ENCODE peak calls at places on chromosomes 11 and 22, in eight cellular contexts. S, B, Z, H, P, R, X and O are unnamed samples.

GRCh38 chr22:45543243-45543642 is 40.6 kb downstream of the FBLN1 start:
- DNase-seq in S (no peak), B (no peak), Z (no peak), H (no peak), P (no peak), R (no peak), X (no peak), O (no peak)

GRCh38 chr11:69161117-69161407 is 5.3 kb downstream of the SMIM38 start:
- DNase-seq in S (no peak), B (no peak), Z (no peak), H (no peak), P (no peak), R (no peak), X (no peak), O (no peak)

GRCh38 chr22:30187726-30188407 is 58.7 kb downstream of the LIF start:
- DNase-seq in S (no peak), B (no peak), Z (no peak), H (no peak), P (no peak), R (no peak), X (no peak), O (no peak)

GRCh38 chr11:118052581-118053206 is 24.2 kb upstream of the TMPRSS4 start:
- DNase-seq in S (no peak), B (peak), Z (no peak), H (no peak), P (no peak), R (no peak), X (no peak), O (no peak)

GRCh38 chr11:120302001-120302805 is 22.9 kb upstream of the TLCD5 start:
- DNase-seq in S (no peak), B (peak), Z (no peak), H (no peak), P (no peak), R (no peak), X (peak), O (no peak)

GRCh38 chr11:55726715-55727324 is 46.4 kb upstream of the OR5D13 start:
- DNase-seq in S (no peak), B (no peak), Z (no peak), H (no peak), P (peak), R (no peak), X (no peak), O (no peak)

GRCh38 chr22:37121887-37122591 is 12.5 kb upstream of the TMPRSS6 start:
- DNase-seq in S (no peak), B (peak), Z (no peak), H (peak), P (peak), R (no peak), X (peak), O (no peak)

GRCh38 chr22:27754247-27754887 is 47.2 kb downstream of the MN1 start:
- DNase-seq in S (no peak), B (no peak), Z (no peak), H (no peak), P (no peak), R (no peak), X (no peak), O (no peak)

GRCh38 chr22:49062155-49063039 is 765.3 kb downstream of the BRD1 start:
- DNase-seq in S (no peak), B (no peak), Z (no peak), H (no peak), P (no peak), R (no peak), X (peak), O (no peak)

GRCh38 chr11:64593156-64594105 is 2.4 kb downstream of the SLC22A12 start:
- DNase-seq in S (no peak), B (no peak), Z (no peak), H (no peak), P (no peak), R (no peak), X (no peak), O (no peak)

GRCh38 chr11:82305123-82305522 is 428.5 kb downstream of the FAM181B start:
- DNase-seq in S (no peak), B (no peak), Z (no peak), H (no peak), P (no peak), R (no peak), X (no peak), O (no peak)

GRCh38 chr11:10858505-10859360 is 880 bp upstream of the ZBED5 start:
- DNase-seq in S (peak), B (peak), Z (peak), H (peak), P (peak), R (no peak), X (peak), O (peak)

GRCh38 chr22:43448048-43448447 is 36.2 kb downstream of the MPPED1 start:
- DNase-seq in S (no peak), B (no peak), Z (no peak), H (no peak), P (no peak), R (no peak), X (no peak), O (no peak)

DNA sequence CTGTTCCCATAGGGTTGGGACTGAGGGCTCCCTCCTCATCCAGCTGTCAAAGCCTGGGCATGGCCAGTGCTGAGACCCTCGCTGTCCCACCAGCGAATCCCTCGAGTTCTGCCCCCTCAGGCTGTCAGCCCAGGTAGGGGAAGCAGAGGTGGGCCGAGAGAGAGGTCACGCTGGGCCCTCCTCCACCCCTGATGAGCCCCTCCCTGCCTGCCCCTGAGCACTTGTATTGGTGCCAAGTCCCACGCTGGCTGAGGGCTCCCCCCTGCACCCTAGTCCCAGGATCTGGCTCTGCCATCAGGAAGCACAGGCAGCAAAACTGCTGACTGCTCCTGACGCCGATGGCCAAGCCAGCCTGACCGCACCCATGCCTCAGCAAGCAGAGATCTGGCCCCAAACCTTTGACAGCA is 3.3 kb downstream of the PRR33 start:
- DNase-seq in S (no peak), B (no peak), Z (no peak), H (no peak), P (peak), R (no peak), X (no peak), O (no peak)
- H3K27ac ChIP-seq in S (peak), B (no peak), Z (peak), H (no peak), P (no peak), R (no peak), X (no peak), O (no peak)

GRCh38 chr22:40193429-40194421 is 16.0 kb downstream of the TNRC6B start:
- DNase-seq in S (peak), B (no peak), Z (no peak), H (no peak), P (no peak), R (no peak), X (no peak), O (no peak)
- TF ChIP-seq CTCF in S (peak), B (no peak), Z (peak), H (peak), P (peak), R (peak), X (peak), O (peak)

DNA sequence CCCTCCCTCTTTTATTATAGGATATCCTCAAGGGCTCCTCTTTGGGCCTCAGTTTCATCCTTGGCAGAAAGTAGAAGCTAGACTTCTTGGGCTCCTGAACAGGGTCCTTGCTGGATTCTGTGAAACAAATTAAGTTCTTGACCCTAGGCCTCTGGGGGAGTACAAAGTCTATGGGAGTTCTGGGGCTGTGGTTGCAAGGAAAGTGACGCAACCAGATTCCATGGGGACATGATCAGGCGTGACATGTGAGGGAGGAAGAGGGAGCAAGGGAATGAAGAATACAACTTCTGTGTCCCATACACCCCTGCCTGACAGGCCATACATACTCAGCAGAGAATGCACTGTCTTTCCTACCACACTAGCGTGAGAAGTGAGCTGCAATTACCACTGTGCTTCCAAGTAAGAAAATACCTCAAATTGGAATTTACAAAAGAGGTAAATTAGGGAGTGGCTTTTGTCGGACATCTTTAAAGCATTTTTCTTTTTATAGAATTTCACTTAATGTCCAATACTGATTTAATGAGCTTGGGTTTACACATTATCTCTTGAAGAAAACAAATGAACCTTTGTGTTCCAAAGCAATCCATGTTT is 38.7 kb downstream of the LIMK2 start:
- DNase-seq in S (no peak), B (no peak), Z (no peak), H (no peak), P (no peak), R (no peak), X (no peak), O (no peak)
- H3K4me3 ChIP-seq in S (no peak), B (no peak), Z (no peak), H (no peak), P (no peak), R (no peak), X (no peak), O (no peak)

GRCh38 chr11:43986881-43987280 is 44.4 kb downstream of the C11orf96 start:
- DNase-seq in S (peak), B (no peak), Z (no peak), H (no peak), P (no peak), R (no peak), X (no peak), O (no peak)
- H3K27ac ChIP-seq in S (peak), B (peak), Z (peak), H (no peak), P (peak), R (no peak), X (no peak), O (peak)

GRCh38 chr11:66970371-66970807 is 4.7 kb upstream of the C11orf86 start:
- DNase-seq in S (no peak), B (no peak), Z (no peak), H (no peak), P (no peak), R (no peak), X (no peak), O (no peak)
- TF ChIP-seq CTCF in S (no peak), B (no peak), Z (no peak), H (no peak), P (no peak), R (no peak), X (no peak), O (no peak)

GRCh38 chr22:32202539-32203180 is 2.2 kb downstream of the RFPL2 start:
- DNase-seq in S (no peak), B (peak), Z (peak), H (no peak), P (peak), R (no peak), X (peak), O (no peak)
- H3K4me3 ChIP-seq in S (no peak), B (peak), Z (peak), H (peak), P (peak), R (no peak), X (no peak), O (no peak)

DNA sequence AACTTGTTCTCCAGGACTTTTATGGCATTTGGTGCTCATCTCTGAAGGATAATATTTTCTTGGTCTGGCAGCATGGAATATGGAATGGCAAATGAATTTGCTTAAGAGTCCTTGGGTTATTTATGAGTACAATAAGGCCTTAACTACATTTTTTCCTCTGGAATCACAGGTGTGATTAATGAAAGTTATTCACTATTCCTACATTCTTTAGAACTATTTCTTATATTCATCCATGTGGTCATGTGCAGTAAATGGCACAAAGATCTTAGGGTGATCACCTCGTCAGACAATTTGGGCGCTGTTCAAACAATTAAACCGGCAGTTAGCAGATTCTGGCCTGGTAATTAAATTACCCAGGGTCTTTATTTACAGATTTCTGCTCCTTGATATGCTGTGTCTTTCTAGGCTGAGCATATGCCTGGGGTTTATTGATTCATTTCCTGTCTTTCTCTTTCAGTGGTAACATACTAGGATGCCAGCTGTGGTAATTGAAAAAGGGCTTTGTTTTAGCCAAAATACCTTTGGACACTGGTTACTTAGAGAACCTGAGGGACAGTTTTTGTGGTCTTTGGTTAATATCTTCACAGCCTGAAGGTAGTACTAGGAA is 31.6 kb downstream of the SIK2 start:
- DNase-seq in S (no peak), B (no peak), Z (no peak), H (no peak), P (peak), R (no peak), X (no peak), O (no peak)
- H3K27ac ChIP-seq in S (peak), B (peak), Z (peak), H (no peak), P (peak), R (no peak), X (peak), O (no peak)